ENCODE peak calls at places on chromosomes 2 and 18, in ten cellular contexts. H is thoracic aorta, P is PC-3, W is right cardiac atrium, M is endothelial cell, D is NCI-H1417, S is EH, R is pancreas, J is SJSA1, T is cardiac fibroblast. O is an unnamed sample.

GRCh38 chr2:24909555-24910177 is 10.4 kb downstream of the ADCY3 start:
- DNase-seq in H (no peak), P (no peak), W (no peak), M (no peak), D (no peak), S (peak), R (no peak), J (no peak), T (no peak), O (no peak)

GRCh38 chr18:25921677-25922421 is 168.6 kb downstream of the SS18 start:
- DNase-seq in H (no peak), P (peak), W (no peak), M (peak), D (peak), S (peak), R (no peak), J (no peak), T (peak), O (peak)

GRCh38 chr2:105371810-105372209 is 27.0 kb downstream of the FHL2 start:
- DNase-seq in H (no peak), P (no peak), W (no peak), M (no peak), D (no peak), S (no peak), R (no peak), J (no peak), T (no peak), O (no peak)

GRCh38 chr2:144456680-144457079 is 63.2 kb downstream of the ZEB2 start:
- DNase-seq in H (peak), P (peak), W (no peak), M (no peak), D (no peak), S (peak), R (no peak), J (peak), T (peak), O (peak)

GRCh38 chr2:8431446-8432125 is 250.3 kb upstream of the ID2 start:
- DNase-seq in H (no peak), P (peak), W (no peak), M (no peak), D (no peak), S (peak), R (no peak), J (no peak), T (peak), O (no peak)

GRCh38 chr2:45889053-45889452 is 237.6 kb downstream of the PRKCE start:
- DNase-seq in H (no peak), P (no peak), W (peak), M (no peak), D (peak), S (no peak), R (no peak), J (no peak), T (peak), O (no peak)

GRCh38 chr2:227504700-227505099 is 32.7 kb downstream of the AGFG1 start:
- DNase-seq in H (no peak), P (no peak), W (no peak), M (no peak), D (peak), S (no peak), R (no peak), J (no peak), T (no peak), O (no peak)

GRCh38 chr2:226882606-226883005 is 46.8 kb downstream of the RHBDD1 start:
- DNase-seq in H (no peak), P (peak), W (no peak), M (no peak), D (peak), S (peak), R (no peak), J (no peak), T (no peak), O (no peak)

GRCh38 chr2:111227716-111228141 is 107.0 kb downstream of the BCL2L11 start:
- DNase-seq in H (no peak), P (peak), W (no peak), M (no peak), D (no peak), S (peak), R (no peak), J (peak), T (peak), O (peak)

GRCh38 chr2:88078624-88079169 is 11.1 kb downstream of the SMYD1 start:
- DNase-seq in H (no peak), P (no peak), W (no peak), M (no peak), D (no peak), S (no peak), R (no peak), J (no peak), T (no peak), O (no peak)

GRCh38 chr2:146642066-146642465 is 1202.8 kb upstream of the ACVR2A start:
- DNase-seq in H (no peak), P (no peak), W (peak), M (no peak), D (peak), S (no peak), R (no peak), J (no peak), T (no peak), O (no peak)

GRCh38 chr2:177291701-177292100 is 27.2 kb upstream of the NFE2L2 start:
- DNase-seq in H (no peak), P (no peak), W (no peak), M (no peak), D (no peak), S (no peak), R (no peak), J (no peak), T (no peak), O (no peak)

O was measured in H54.